ENCODE peak calls at places on chromosomes 16 and 17, in ten cellular contexts. One of them, this sample, is unnamed.

GRCh38 chr17:27244481-27245223 is 49.3 kb upstream of the WSB1 start:
- DNase-seq in stimulated activated CD8-positive, alpha-beta memory T cell treated with anti-CD3 and anti-CD28 coated beads, Interleukin-15, amount 100 ng/mL, for 24 hours: no peak
- DNase-seq in body of pancreas: peak
- DNase-seq in amniotic epithelial cell: peak
- DNase-seq in KBM-7: peak
- DNase-seq in NCI-H1048: no peak
- DNase-seq in activated T-helper 1 cell treated with anti-CD3 and anti-CD28 coated beads, Interleukin-12 subunit alpha, Interleukin-12 subunit beta, Interleukin-2, Interleukin-4 antibody, amounts not matched to agents 30 ng/mL and 10 ng/mL and 1 ng/mL, durations not matched to agents 14 hours and 24 hours and 36 hours: no peak
- DNase-seq in CD4-positive, CD25-positive, alpha-beta regulatory T cell: no peak
- DNase-seq in sigmoid colon: peak
- DNase-seq in anterior cingulate cortex: no peak
- DNase-seq in this sample: no peak

GRCh38 chr17:32223703-32224102 is 41.9 kb upstream of the RHBDL3 start:
- DNase-seq in stimulated activated CD8-positive, alpha-beta memory T cell treated with anti-CD3 and anti-CD28 coated beads, Interleukin-15, amount 100 ng/mL, for 24 hours: no peak
- DNase-seq in body of pancreas: no peak
- DNase-seq in amniotic epithelial cell: no peak
- DNase-seq in KBM-7: no peak
- DNase-seq in NCI-H1048: no peak
- DNase-seq in activated T-helper 1 cell treated with anti-CD3 and anti-CD28 coated beads, Interleukin-12 subunit alpha, Interleukin-12 subunit beta, Interleukin-2, Interleukin-4 antibody, amounts not matched to agents 30 ng/mL and 10 ng/mL and 1 ng/mL, durations not matched to agents 14 hours and 24 hours and 36 hours: no peak
- DNase-seq in CD4-positive, CD25-positive, alpha-beta regulatory T cell: no peak
- DNase-seq in sigmoid colon: no peak
- DNase-seq in anterior cingulate cortex: no peak
- DNase-seq in this sample: no peak

GRCh38 chr16:30951785-30952184 is 2.9 kb downstream of the ORAI3 start:
- DNase-seq in stimulated activated CD8-positive, alpha-beta memory T cell treated with anti-CD3 and anti-CD28 coated beads, Interleukin-15, amount 100 ng/mL, for 24 hours: no peak
- DNase-seq in body of pancreas: peak
- DNase-seq in amniotic epithelial cell: no peak
- DNase-seq in KBM-7: no peak
- DNase-seq in NCI-H1048: no peak
- DNase-seq in activated T-helper 1 cell treated with anti-CD3 and anti-CD28 coated beads, Interleukin-12 subunit alpha, Interleukin-12 subunit beta, Interleukin-2, Interleukin-4 antibody, amounts not matched to agents 30 ng/mL and 10 ng/mL and 1 ng/mL, durations not matched to agents 14 hours and 24 hours and 36 hours: no peak
- DNase-seq in CD4-positive, CD25-positive, alpha-beta regulatory T cell: no peak
- DNase-seq in sigmoid colon: peak
- DNase-seq in anterior cingulate cortex: no peak
- DNase-seq in this sample: no peak

GRCh38 chr17:82933911-82934310 is 94.1 kb upstream of the ZNF750 start:
- DNase-seq in stimulated activated CD8-positive, alpha-beta memory T cell treated with anti-CD3 and anti-CD28 coated beads, Interleukin-15, amount 100 ng/mL, for 24 hours: no peak
- DNase-seq in body of pancreas: no peak
- DNase-seq in amniotic epithelial cell: no peak
- DNase-seq in KBM-7: no peak
- DNase-seq in NCI-H1048: no peak
- DNase-seq in activated T-helper 1 cell treated with anti-CD3 and anti-CD28 coated beads, Interleukin-12 subunit alpha, Interleukin-12 subunit beta, Interleukin-2, Interleukin-4 antibody, amounts not matched to agents 30 ng/mL and 10 ng/mL and 1 ng/mL, durations not matched to agents 14 hours and 24 hours and 36 hours: no peak
- DNase-seq in CD4-positive, CD25-positive, alpha-beta regulatory T cell: no peak
- DNase-seq in sigmoid colon: peak
- DNase-seq in anterior cingulate cortex: no peak
- DNase-seq in this sample: no peak

GRCh38 chr17:79272666-79273219 is 198.1 kb downstream of the ENGASE start:
- DNase-seq in stimulated activated CD8-positive, alpha-beta memory T cell treated with anti-CD3 and anti-CD28 coated beads, Interleukin-15, amount 100 ng/mL, for 24 hours: no peak
- DNase-seq in body of pancreas: peak
- DNase-seq in amniotic epithelial cell: no peak
- DNase-seq in KBM-7: no peak
- DNase-seq in NCI-H1048: no peak
- DNase-seq in activated T-helper 1 cell treated with anti-CD3 and anti-CD28 coated beads, Interleukin-12 subunit alpha, Interleukin-12 subunit beta, Interleukin-2, Interleukin-4 antibody, amounts not matched to agents 30 ng/mL and 10 ng/mL and 1 ng/mL, durations not matched to agents 14 hours and 24 hours and 36 hours: no peak
- DNase-seq in CD4-positive, CD25-positive, alpha-beta regulatory T cell: no peak
- DNase-seq in sigmoid colon: no peak
- DNase-seq in anterior cingulate cortex: no peak
- DNase-seq in this sample: no peak

GRCh38 chr17:27544350-27545131 is 86.4 kb upstream of the LGALS9 start:
- DNase-seq in stimulated activated CD8-positive, alpha-beta memory T cell treated with anti-CD3 and anti-CD28 coated beads, Interleukin-15, amount 100 ng/mL, for 24 hours: peak
- DNase-seq in body of pancreas: no peak
- DNase-seq in amniotic epithelial cell: peak
- DNase-seq in KBM-7: peak
- DNase-seq in NCI-H1048: no peak
- DNase-seq in activated T-helper 1 cell treated with anti-CD3 and anti-CD28 coated beads, Interleukin-12 subunit alpha, Interleukin-12 subunit beta, Interleukin-2, Interleukin-4 antibody, amounts not matched to agents 30 ng/mL and 10 ng/mL and 1 ng/mL, durations not matched to agents 14 hours and 24 hours and 36 hours: peak
- DNase-seq in CD4-positive, CD25-positive, alpha-beta regulatory T cell: no peak
- DNase-seq in sigmoid colon: no peak
- DNase-seq in anterior cingulate cortex: no peak
- DNase-seq in this sample: peak

GRCh38 chr16:48139517-48139916 is 16.3 kb downstream of the ABCC12 start:
- DNase-seq in stimulated activated CD8-positive, alpha-beta memory T cell treated with anti-CD3 and anti-CD28 coated beads, Interleukin-15, amount 100 ng/mL, for 24 hours: no peak
- DNase-seq in body of pancreas: no peak
- DNase-seq in amniotic epithelial cell: no peak
- DNase-seq in KBM-7: no peak
- DNase-seq in NCI-H1048: no peak
- DNase-seq in activated T-helper 1 cell treated with anti-CD3 and anti-CD28 coated beads, Interleukin-12 subunit alpha, Interleukin-12 subunit beta, Interleukin-2, Interleukin-4 antibody, amounts not matched to agents 30 ng/mL and 10 ng/mL and 1 ng/mL, durations not matched to agents 14 hours and 24 hours and 36 hours: no peak
- DNase-seq in CD4-positive, CD25-positive, alpha-beta regulatory T cell: no peak
- DNase-seq in sigmoid colon: no peak
- DNase-seq in anterior cingulate cortex: no peak
- DNase-seq in this sample: no peak

GRCh38 chr17:56725144-56725543 is 108.6 kb downstream of the C17orf67 start:
- DNase-seq in stimulated activated CD8-positive, alpha-beta memory T cell treated with anti-CD3 and anti-CD28 coated beads, Interleukin-15, amount 100 ng/mL, for 24 hours: no peak
- DNase-seq in body of pancreas: no peak
- DNase-seq in amniotic epithelial cell: no peak
- DNase-seq in KBM-7: no peak
- DNase-seq in NCI-H1048: no peak
- DNase-seq in activated T-helper 1 cell treated with anti-CD3 and anti-CD28 coated beads, Interleukin-12 subunit alpha, Interleukin-12 subunit beta, Interleukin-2, Interleukin-4 antibody, amounts not matched to agents 30 ng/mL and 10 ng/mL and 1 ng/mL, durations not matched to agents 14 hours and 24 hours and 36 hours: no peak
- DNase-seq in CD4-positive, CD25-positive, alpha-beta regulatory T cell: no peak
- DNase-seq in sigmoid colon: no peak
- DNase-seq in anterior cingulate cortex: no peak
- DNase-seq in this sample: no peak

GRCh38 chr17:45640141-45640850 is 143.8 kb upstream of the CRHR1 start:
- DNase-seq in stimulated activated CD8-positive, alpha-beta memory T cell treated with anti-CD3 and anti-CD28 coated beads, Interleukin-15, amount 100 ng/mL, for 24 hours: peak
- DNase-seq in body of pancreas: peak
- DNase-seq in amniotic epithelial cell: peak
- DNase-seq in KBM-7: peak
- DNase-seq in NCI-H1048: no peak
- DNase-seq in activated T-helper 1 cell treated with anti-CD3 and anti-CD28 coated beads, Interleukin-12 subunit alpha, Interleukin-12 subunit beta, Interleukin-2, Interleukin-4 antibody, amounts not matched to agents 30 ng/mL and 10 ng/mL and 1 ng/mL, durations not matched to agents 14 hours and 24 hours and 36 hours: peak
- DNase-seq in CD4-positive, CD25-positive, alpha-beta regulatory T cell: peak
- DNase-seq in sigmoid colon: peak
- DNase-seq in anterior cingulate cortex: no peak
- DNase-seq in this sample: peak

GRCh38 chr16:10741844-10742243 is 1.8 kb upstream of the NUBP1 start:
- DNase-seq in stimulated activated CD8-positive, alpha-beta memory T cell treated with anti-CD3 and anti-CD28 coated beads, Interleukin-15, amount 100 ng/mL, for 24 hours: no peak
- DNase-seq in body of pancreas: peak
- DNase-seq in amniotic epithelial cell: no peak
- DNase-seq in KBM-7: no peak
- DNase-seq in NCI-H1048: no peak
- DNase-seq in activated T-helper 1 cell treated with anti-CD3 and anti-CD28 coated beads, Interleukin-12 subunit alpha, Interleukin-12 subunit beta, Interleukin-2, Interleukin-4 antibody, amounts not matched to agents 30 ng/mL and 10 ng/mL and 1 ng/mL, durations not matched to agents 14 hours and 24 hours and 36 hours: no peak
- DNase-seq in CD4-positive, CD25-positive, alpha-beta regulatory T cell: no peak
- DNase-seq in sigmoid colon: peak
- DNase-seq in anterior cingulate cortex: no peak
- DNase-seq in this sample: no peak

GRCh38 chr17:7515912-7516610 is 31.9 kb downstream of the POLR2A start:
- DNase-seq in stimulated activated CD8-positive, alpha-beta memory T cell treated with anti-CD3 and anti-CD28 coated beads, Interleukin-15, amount 100 ng/mL, for 24 hours: no peak
- DNase-seq in body of pancreas: no peak
- DNase-seq in amniotic epithelial cell: peak
- DNase-seq in KBM-7: no peak
- DNase-seq in NCI-H1048: no peak
- DNase-seq in activated T-helper 1 cell treated with anti-CD3 and anti-CD28 coated beads, Interleukin-12 subunit alpha, Interleukin-12 subunit beta, Interleukin-2, Interleukin-4 antibody, amounts not matched to agents 30 ng/mL and 10 ng/mL and 1 ng/mL, durations not matched to agents 14 hours and 24 hours and 36 hours: no peak
- DNase-seq in CD4-positive, CD25-positive, alpha-beta regulatory T cell: no peak
- DNase-seq in sigmoid colon: no peak
- DNase-seq in anterior cingulate cortex: no peak
- DNase-seq in this sample: no peak